ENCODE peak calls at places on chromosomes 6 and 20, in ten cellular contexts. A is BJ, D is HFFc6, Y is NCI-H2081, Z is EL, P is nephron progenitor cell, N is lower lobe of right lung, M is IMR-90, W is cardiac fibroblast, V is upper lobe of left lung. R is an unnamed sample.

GRCh38 chr6:36373368-36374009 is 14.0 kb downstream of the ETV7 start:
- DNase-seq in A (peak), D (no peak), Y (no peak), Z (peak), P (no peak), N (no peak), M (no peak), W (no peak), V (no peak), R (no peak)

GRCh38 chr20:39960522-39961420 is 728.3 kb downstream of the MAFB start:
- DNase-seq in A (no peak), D (no peak), Y (no peak), Z (no peak), P (no peak), N (no peak), M (no peak), W (no peak), V (no peak), R (no peak)

GRCh38 chr20:10061641-10062040 is 26.9 kb downstream of the ANKEF1 start:
- DNase-seq in A (no peak), D (no peak), Y (peak), Z (no peak), P (no peak), N (no peak), M (no peak), W (no peak), V (no peak), R (no peak)

GRCh38 chr6:102137859-102138258 is 744.4 kb downstream of the GRIK2 start:
- DNase-seq in A (no peak), D (no peak), Y (no peak), Z (no peak), P (no peak), N (no peak), M (no peak), W (no peak), V (no peak), R (no peak)

GRCh38 chr6:52019092-52019491 is 68.3 kb downstream of the PKHD1 start:
- DNase-seq in A (no peak), D (no peak), Y (no peak), Z (no peak), P (no peak), N (no peak), M (no peak), W (no peak), V (no peak), R (peak)

GRCh38 chr20:58705525-58705924 is 12.9 kb downstream of the NPEPL1 start:
- DNase-seq in A (no peak), D (no peak), Y (no peak), Z (no peak), P (no peak), N (no peak), M (no peak), W (no peak), V (no peak), R (no peak)

GRCh38 chr6:55974688-55975087 is 99.3 kb upstream of the BMP5 start:
- DNase-seq in A (no peak), D (no peak), Y (no peak), Z (no peak), P (no peak), N (no peak), M (no peak), W (peak), V (no peak), R (no peak)

GRCh38 chr6:135002229-135002844 is 52.3 kb downstream of the HBS1L start:
- DNase-seq in A (no peak), D (peak), Y (no peak), Z (peak), P (no peak), N (no peak), M (peak), W (peak), V (no peak), R (no peak)

GRCh38 chr20:1489764-1490436 is 1.3 kb downstream of the SIRPB2 start:
- DNase-seq in A (no peak), D (no peak), Y (no peak), Z (no peak), P (no peak), N (no peak), M (no peak), W (no peak), V (peak), R (no peak)

GRCh38 chr20:62352402-62353288 is 14.5 kb downstream of the LAMA5 start:
- DNase-seq in A (no peak), D (no peak), Y (peak), Z (no peak), P (no peak), N (no peak), M (no peak), W (no peak), V (no peak), R (no peak)

GRCh38 chr6:134657751-134658522 is 292.0 kb downstream of the ALDH8A1 start:
- DNase-seq in A (no peak), D (no peak), Y (no peak), Z (peak), P (no peak), N (no peak), M (peak), W (no peak), V (no peak), R (no peak)

GRCh38 chr20:48075591-48076174 is 290.4 kb upstream of the SULF2 start:
- DNase-seq in A (no peak), D (no peak), Y (no peak), Z (no peak), P (no peak), N (no peak), M (no peak), W (no peak), V (no peak), R (no peak)

GRCh38 chr6:136424450-136424849 is 125.8 kb downstream of the MAP7 start:
- DNase-seq in A (no peak), D (no peak), Y (no peak), Z (no peak), P (no peak), N (no peak), M (no peak), W (no peak), V (no peak), R (no peak)

GRCh38 chr20:63050406-63050805 is 43.6 kb upstream of the BHLHE23 start:
- DNase-seq in A (no peak), D (no peak), Y (no peak), Z (no peak), P (no peak), N (peak), M (no peak), W (no peak), V (no peak), R (no peak)

GRCh38 chr6:122033564-122034181 is 365.8 kb upstream of the HSF2 start:
- DNase-seq in A (no peak), D (peak), Y (peak), Z (peak), P (peak), N (no peak), M (peak), W (peak), V (no peak), R (peak)

GRCh38 chr6:90730191-90730673 is 143.4 kb upstream of the MAP3K7 start:
- DNase-seq in A (no peak), D (no peak), Y (no peak), Z (no peak), P (no peak), N (no peak), M (no peak), W (no peak), V (no peak), R (no peak)

GRCh38 chr20:39124064-39124463 is 161.9 kb downstream of the DHX35 start:
- DNase-seq in A (no peak), D (no peak), Y (no peak), Z (no peak), P (no peak), N (no peak), M (no peak), W (no peak), V (no peak), R (no peak)

GRCh38 chr20:21557246-21557982 is 43.5 kb upstream of the NKX2-2 start:
- DNase-seq in A (no peak), D (no peak), Y (no peak), Z (no peak), P (no peak), N (no peak), M (no peak), W (no peak), V (no peak), R (no peak)

R was measured in NCI-H526 treated with DMSO at 0.1 percent for 48 hours.